ENCODE peak calls at places on chromosomes 12 and 14, in four cellular contexts. G is stomach; I is stimulated activated CD8-positive, alpha-beta memory T cell treated with anti-CD3 and anti-CD28 coated beads, Interleukin-15, amount 100 ng/mL, for 1 hour; M is fibroblast of mammary gland. Z is an unnamed sample.

GRCh38 chr12:43282106-43282505 is 269.9 kb downstream of the ADAMTS20 start:
- DNase-seq in G (no peak), I (no peak), M (peak), Z (no peak)

GRCh38 chr12:28443337-28443736 is 253.1 kb downstream of the CCDC91 start:
- DNase-seq in M (no peak), I (no peak), G (no peak), Z (no peak)

GRCh38 chr14:50813544-50813863 is 17.5 kb downstream of the NIN start:
- DNase-seq in M (no peak), G (no peak), I (no peak), Z (no peak)

GRCh38 chr12:131825146-131825892 is 2.9 kb upstream of the MMP17 start:
- DNase-seq in G (no peak), M (peak), I (no peak), Z (no peak)

GRCh38 chr14:37047996-37048395 is 124.4 kb downstream of the SLC25A21 start:
- DNase-seq in I (no peak), M (no peak), G (no peak), Z (no peak)

GRCh38 chr12:113238309-113238708 is 17.0 kb downstream of the TPCN1 start:
- DNase-seq in I (no peak), G (no peak), M (no peak), Z (no peak)

GRCh38 chr14:50339178-50339804 is 27.2 kb downstream of the DMAC2L start:
- DNase-seq in I (no peak), G (no peak), M (no peak), Z (no peak)

GRCh38 chr12:60210756-60211155 is 614.9 kb downstream of the SLC16A7 start:
- DNase-seq in I (no peak), G (no peak), M (no peak), Z (no peak)

GRCh38 chr12:119686355-119686754 is 18.4 kb downstream of the PRKAB1 start:
- DNase-seq in I (no peak), M (no peak), G (peak), Z (no peak)